ENCODE peak calls at places on chromosome 17, in nine cellular contexts. W, B, L, C, T, V, S, E and R are unnamed samples.
A peak's percentile ranks its signal among the peaks of the same experiment; 100 is the strongest.

GRCh38 chr17:45234641-45235040 is 13.0 kb downstream of the FMNL1 start:
- DNase-seq in L (peak; percentile 89), S (no peak), T (no peak), V (peak; percentile 78), B (peak; percentile 53), W (no peak), E (no peak), C (no peak), R (no peak)

GRCh38 chr17:79154951-79155557 is 80.4 kb downstream of the ENGASE start:
- DNase-seq in T (no peak), B (no peak), C (no peak), V (no peak), L (no peak), S (no peak), E (no peak), W (no peak), R (no peak)

GRCh38 chr17:27352481-27353460 is 58.9 kb downstream of the WSB1 start:
- DNase-seq in S (no peak), E (peak; percentile 30), C (no peak), V (no peak), T (no peak), B (no peak), W (no peak), L (no peak), R (peak; percentile 74)

GRCh38 chr17:66776999-66777688 is 57.8 kb upstream of the CACNG5 start:
- DNase-seq in L (peak; percentile 34), C (no peak), B (no peak), E (no peak), V (no peak), T (no peak), W (no peak), S (no peak), R (no peak)

GRCh38 chr17:14737984-14738651 is 437.2 kb downstream of the HS3ST3B1 start:
- DNase-seq in E (peak; percentile 99), W (peak; percentile 94), T (peak; percentile 64), L (peak; percentile 44), C (peak; percentile 93), V (no peak), S (no peak), B (peak; percentile 55), R (no peak)

GRCh38 chr17:78954684-78955083 is 25.0 kb downstream of the LGALS3BP start:
- DNase-seq in E (no peak), B (no peak), T (no peak), V (no peak), S (no peak), L (no peak), W (no peak), C (no peak), R (no peak)

GRCh38 chr17:4858880-4859260 is 25.7 kb downstream of the MINK1 start:
- DNase-seq in E (no peak), W (peak; percentile 19), S (no peak), B (peak; percentile 74), C (no peak), L (peak; percentile 73), V (no peak), T (peak; percentile 67), R (peak; percentile 69)

GRCh38 chr17:17408236-17408794 is 68.5 kb upstream of the MED9 start:
- DNase-seq in S (no peak), V (no peak), C (no peak), W (no peak), L (no peak), B (no peak), T (no peak), E (no peak), R (peak; percentile 37)

GRCh38 chr17:8930664-8931063 is 34.8 kb downstream of the PIK3R5 start:
- DNase-seq in S (no peak), C (no peak), B (no peak), V (no peak), E (no peak), T (no peak), W (no peak), L (no peak), R (no peak)

GRCh38 chr17:45700171-45701090 is 83.7 kb upstream of the CRHR1 start:
- DNase-seq in C (no peak), V (peak; percentile 20), W (no peak), T (no peak), E (no peak), B (no peak), S (no peak), L (no peak), R (no peak)

GRCh38 chr17:48905987-48906515 is 2.2 kb upstream of the UBE2Z start:
- DNase-seq in B (no peak), S (no peak), L (no peak), C (no peak), E (no peak), W (no peak), T (no peak), V (no peak), R (no peak)

GRCh38 chr17:1464186-1464585 is 8.2 kb upstream of the CRK start:
- DNase-seq in V (no peak), W (no peak), B (no peak), E (no peak), T (no peak), L (no peak), S (no peak), C (no peak), R (no peak)

GRCh38 chr17:1557355-1558095 is 5.1 kb downstream of the PITPNA start:
- DNase-seq in E (no peak), L (no peak), V (no peak), C (no peak), W (no peak), S (no peak), T (peak; percentile 49), B (no peak), R (peak; percentile 57)

GRCh38 chr17:21376835-21377690 is 906 bp downstream of the KCNJ12 start:
- DNase-seq in T (peak; percentile 46), W (peak; percentile 60), L (peak; percentile 61), S (no peak), E (peak; percentile 55), C (no peak), V (no peak), B (peak; percentile 80), R (peak; percentile 10)

GRCh38 chr17:8109669-8110455 is 8.5 kb downstream of the ALOXE3 start:
- DNase-seq in B (peak; percentile 83), C (no peak), S (peak; percentile 60), V (peak; percentile 65), T (peak; percentile 61), E (peak; percentile 75), W (peak; percentile 47), L (peak; percentile 92), R (peak; percentile 28)

GRCh38 chr17:40331743-40332641 is 23.0 kb downstream of the RARA start:
- DNase-seq in E (no peak), T (peak; percentile 93), V (no peak), S (no peak), W (peak; percentile 81), L (no peak), B (peak; percentile 98), C (no peak), R (peak; percentile 73)

GRCh38 chr17:73109603-73110002 is 17.1 kb upstream of the SLC39A11 start:
- DNase-seq in B (no peak), T (no peak), E (no peak), S (no peak), V (no peak), W (no peak), C (no peak), L (no peak), R (no peak)

GRCh38 chr17:9266769-9267168 is 245.5 kb downstream of the NTN1 start:
- DNase-seq in B (no peak), T (no peak), C (no peak), E (no peak), S (no peak), L (no peak), W (no peak), V (no peak), R (no peak)

GRCh38 chr17:40419559-40420331 is 2.0 kb upstream of the TOP2A start:
- DNase-seq in S (no peak), B (no peak), W (no peak), E (no peak), L (no peak), C (no peak), V (peak; percentile 41), T (no peak), R (peak; percentile 17)

GRCh38 chr17:48890086-48890485 is 2.5 kb upstream of the ATP5MC1 start:
- DNase-seq in T (no peak), C (no peak), W (no peak), V (no peak), B (no peak), E (no peak), L (no peak), S (no peak), R (no peak)

GRCh38 chr17:1058423-1059130 is 61.6 kb downstream of the TIMM22 start:
- DNase-seq in B (peak; percentile 82), L (peak; percentile 85), V (no peak), C (no peak), W (no peak), S (no peak), E (peak; percentile 73), T (peak; percentile 59), R (peak; percentile 65)

GRCh38 chr17:78621720-78622490 is 44.7 kb upstream of the DNAH17 start:
- DNase-seq in T (no peak), C (no peak), V (no peak), B (no peak), L (no peak), E (no peak), W (no peak), S (no peak), R (no peak)